ENCODE peak calls at places on chromosomes 1 and 21, in eight cellular contexts. One of them, this sample, is unnamed.

GRCh38 chr1:109821831-109822745 is 58.4 kb upstream of the EPS8L3 start:
- DNase-seq in substantia nigra: no peak
- DNase-seq in GM12878: no peak
- DNase-seq in brain microvascular endothelial cell: peak; percentile 41
- DNase-seq in NCI-H1694 treated with DMSO at 0.1 percent for 48 hours: no peak
- DNase-seq in Right ventricle myocardium superior: peak; percentile 65
- DNase-seq in left lung: peak; percentile 78
- DNase-seq in foreskin fibroblast: peak; percentile 71
- DNase-seq in this sample: peak; percentile 44

GRCh38 chr1:99943238-99943794 is 26.5 kb upstream of the SLC35A3 start:
- DNase-seq in substantia nigra: no peak
- DNase-seq in GM12878: no peak
- DNase-seq in brain microvascular endothelial cell: peak; percentile 23
- DNase-seq in NCI-H1694 treated with DMSO at 0.1 percent for 48 hours: peak; percentile 56
- DNase-seq in Right ventricle myocardium superior: no peak
- DNase-seq in left lung: no peak
- DNase-seq in foreskin fibroblast: peak; percentile 26
- DNase-seq in this sample: no peak

GRCh38 chr1:182087951-182088350 is 26.4 kb upstream of the ZNF648 start:
- DNase-seq in substantia nigra: no peak
- DNase-seq in GM12878: no peak
- DNase-seq in brain microvascular endothelial cell: no peak
- DNase-seq in NCI-H1694 treated with DMSO at 0.1 percent for 48 hours: no peak
- DNase-seq in Right ventricle myocardium superior: no peak
- DNase-seq in left lung: no peak
- DNase-seq in foreskin fibroblast: no peak
- DNase-seq in this sample: no peak

GRCh38 chr1:10528066-10529014 is 53.6 kb downstream of the PEX14 start:
- DNase-seq in substantia nigra: no peak
- DNase-seq in GM12878: no peak
- DNase-seq in brain microvascular endothelial cell: peak; percentile 81
- DNase-seq in NCI-H1694 treated with DMSO at 0.1 percent for 48 hours: no peak
- DNase-seq in Right ventricle myocardium superior: peak; percentile 43
- DNase-seq in left lung: no peak
- DNase-seq in foreskin fibroblast: peak; percentile 77
- DNase-seq in this sample: peak; percentile 97

GRCh38 chr1:77976433-77977076 is 2.3 kb downstream of the FUBP1 start:
- DNase-seq in substantia nigra: no peak
- DNase-seq in GM12878: no peak
- DNase-seq in brain microvascular endothelial cell: no peak
- DNase-seq in NCI-H1694 treated with DMSO at 0.1 percent for 48 hours: no peak
- DNase-seq in Right ventricle myocardium superior: no peak
- DNase-seq in left lung: no peak
- DNase-seq in foreskin fibroblast: no peak
- DNase-seq in this sample: no peak

GRCh38 chr1:183942933-183943693 is 94.4 kb downstream of the COLGALT2 start:
- DNase-seq in substantia nigra: no peak
- DNase-seq in GM12878: peak; percentile 34
- DNase-seq in brain microvascular endothelial cell: peak; percentile 99
- DNase-seq in NCI-H1694 treated with DMSO at 0.1 percent for 48 hours: no peak
- DNase-seq in Right ventricle myocardium superior: no peak
- DNase-seq in left lung: no peak
- DNase-seq in foreskin fibroblast: peak; percentile 83
- DNase-seq in this sample: peak; percentile 78

GRCh38 chr1:150106331-150106730 is 38.8 kb downstream of the VPS45 start:
- DNase-seq in substantia nigra: no peak
- DNase-seq in GM12878: no peak
- DNase-seq in brain microvascular endothelial cell: no peak
- DNase-seq in NCI-H1694 treated with DMSO at 0.1 percent for 48 hours: no peak
- DNase-seq in Right ventricle myocardium superior: no peak
- DNase-seq in left lung: no peak
- DNase-seq in foreskin fibroblast: no peak
- DNase-seq in this sample: no peak

GRCh38 chr1:167491586-167492408 is 26.5 kb downstream of the CD247 start:
- DNase-seq in substantia nigra: no peak
- DNase-seq in GM12878: no peak
- DNase-seq in brain microvascular endothelial cell: no peak
- DNase-seq in NCI-H1694 treated with DMSO at 0.1 percent for 48 hours: no peak
- DNase-seq in Right ventricle myocardium superior: no peak
- DNase-seq in left lung: no peak
- DNase-seq in foreskin fibroblast: no peak
- DNase-seq in this sample: no peak

GRCh38 chr21:21463456-21463855 is 465.2 kb downstream of the NCAM2 start:
- DNase-seq in substantia nigra: no peak
- DNase-seq in GM12878: no peak
- DNase-seq in brain microvascular endothelial cell: no peak
- DNase-seq in NCI-H1694 treated with DMSO at 0.1 percent for 48 hours: no peak
- DNase-seq in Right ventricle myocardium superior: no peak
- DNase-seq in left lung: no peak
- DNase-seq in foreskin fibroblast: no peak
- DNase-seq in this sample: peak; percentile 9

GRCh38 chr1:22893292-22893691 is 79.4 kb downstream of the LACTBL1 start:
- DNase-seq in substantia nigra: no peak
- DNase-seq in GM12878: no peak
- DNase-seq in brain microvascular endothelial cell: no peak
- DNase-seq in NCI-H1694 treated with DMSO at 0.1 percent for 48 hours: no peak
- DNase-seq in Right ventricle myocardium superior: no peak
- DNase-seq in left lung: no peak
- DNase-seq in foreskin fibroblast: no peak
- DNase-seq in this sample: no peak

GRCh38 chr1:228205526-228206436 is 2.1 kb upstream of the OBSCN start:
- DNase-seq in substantia nigra: no peak
- DNase-seq in GM12878: no peak
- DNase-seq in brain microvascular endothelial cell: no peak
- DNase-seq in NCI-H1694 treated with DMSO at 0.1 percent for 48 hours: no peak
- DNase-seq in Right ventricle myocardium superior: no peak
- DNase-seq in left lung: no peak
- DNase-seq in foreskin fibroblast: no peak
- DNase-seq in this sample: no peak

GRCh38 chr1:192488058-192488457 is 87.5 kb upstream of the RGS1 start:
- DNase-seq in substantia nigra: no peak
- DNase-seq in GM12878: no peak
- DNase-seq in brain microvascular endothelial cell: no peak
- DNase-seq in NCI-H1694 treated with DMSO at 0.1 percent for 48 hours: no peak
- DNase-seq in Right ventricle myocardium superior: no peak
- DNase-seq in left lung: no peak
- DNase-seq in foreskin fibroblast: no peak
- DNase-seq in this sample: no peak

GRCh38 chr1:167229719-167230385 is 9.2 kb downstream of the POU2F1 start:
- DNase-seq in substantia nigra: no peak
- DNase-seq in GM12878: no peak
- DNase-seq in brain microvascular endothelial cell: no peak
- DNase-seq in NCI-H1694 treated with DMSO at 0.1 percent for 48 hours: no peak
- DNase-seq in Right ventricle myocardium superior: no peak
- DNase-seq in left lung: no peak
- DNase-seq in foreskin fibroblast: no peak
- DNase-seq in this sample: peak; percentile 15

GRCh38 chr1:214899908-214900470 is 182.5 kb upstream of the KCNK2 start:
- DNase-seq in substantia nigra: no peak
- DNase-seq in GM12878: no peak
- DNase-seq in brain microvascular endothelial cell: peak; percentile 48
- DNase-seq in NCI-H1694 treated with DMSO at 0.1 percent for 48 hours: no peak
- DNase-seq in Right ventricle myocardium superior: no peak
- DNase-seq in left lung: no peak
- DNase-seq in foreskin fibroblast: peak; percentile 13
- DNase-seq in this sample: peak; percentile 35

GRCh38 chr1:8822383-8823294 is 5.2 kb upstream of the RERE start:
- DNase-seq in substantia nigra: no peak
- DNase-seq in GM12878: no peak
- DNase-seq in brain microvascular endothelial cell: peak; percentile 73
- DNase-seq in NCI-H1694 treated with DMSO at 0.1 percent for 48 hours: peak; percentile 52
- DNase-seq in Right ventricle myocardium superior: no peak
- DNase-seq in left lung: no peak
- DNase-seq in foreskin fibroblast: peak; percentile 96
- DNase-seq in this sample: peak; percentile 92

GRCh38 chr21:45032977-45033705 is 41.2 kb upstream of the ADARB1 start:
- DNase-seq in substantia nigra: no peak
- DNase-seq in GM12878: no peak
- DNase-seq in brain microvascular endothelial cell: no peak
- DNase-seq in NCI-H1694 treated with DMSO at 0.1 percent for 48 hours: no peak
- DNase-seq in Right ventricle myocardium superior: no peak
- DNase-seq in left lung: peak; percentile 74
- DNase-seq in foreskin fibroblast: no peak
- DNase-seq in this sample: no peak

GRCh38 chr1:153485880-153486279 is 25.4 kb upstream of the S100A7 start:
- DNase-seq in substantia nigra: no peak
- DNase-seq in GM12878: no peak
- DNase-seq in brain microvascular endothelial cell: no peak
- DNase-seq in NCI-H1694 treated with DMSO at 0.1 percent for 48 hours: no peak
- DNase-seq in Right ventricle myocardium superior: no peak
- DNase-seq in left lung: no peak
- DNase-seq in foreskin fibroblast: no peak
- DNase-seq in this sample: peak; percentile 41

GRCh38 chr1:97936976-97937375 is 16.1 kb upstream of the DPYD start:
- DNase-seq in substantia nigra: peak; percentile 56
- DNase-seq in GM12878: no peak
- DNase-seq in brain microvascular endothelial cell: no peak
- DNase-seq in NCI-H1694 treated with DMSO at 0.1 percent for 48 hours: no peak
- DNase-seq in Right ventricle myocardium superior: no peak
- DNase-seq in left lung: no peak
- DNase-seq in foreskin fibroblast: no peak
- DNase-seq in this sample: no peak

GRCh38 chr1:154574715-154575114 is 7.1 kb downstream of the CHRNB2 start:
- DNase-seq in substantia nigra: no peak
- DNase-seq in GM12878: no peak
- DNase-seq in brain microvascular endothelial cell: no peak
- DNase-seq in NCI-H1694 treated with DMSO at 0.1 percent for 48 hours: peak; percentile 81
- DNase-seq in Right ventricle myocardium superior: no peak
- DNase-seq in left lung: no peak
- DNase-seq in foreskin fibroblast: no peak
- DNase-seq in this sample: peak; percentile 21

GRCh38 chr1:115807723-115808122 is 33.2 kb downstream of the NHLH2 start:
- DNase-seq in substantia nigra: no peak
- DNase-seq in GM12878: peak; percentile 13
- DNase-seq in brain microvascular endothelial cell: peak; percentile 65
- DNase-seq in NCI-H1694 treated with DMSO at 0.1 percent for 48 hours: peak; percentile 88
- DNase-seq in Right ventricle myocardium superior: no peak
- DNase-seq in left lung: no peak
- DNase-seq in foreskin fibroblast: peak; percentile 47
- DNase-seq in this sample: peak; percentile 76

GRCh38 chr1:6459850-6460265 is 6.1 kb downstream of the TNFRSF25 start:
- DNase-seq in substantia nigra: no peak
- DNase-seq in GM12878: no peak
- DNase-seq in brain microvascular endothelial cell: no peak
- DNase-seq in NCI-H1694 treated with DMSO at 0.1 percent for 48 hours: no peak
- DNase-seq in Right ventricle myocardium superior: no peak
- DNase-seq in left lung: no peak
- DNase-seq in foreskin fibroblast: no peak
- DNase-seq in this sample: no peak

GRCh38 chr1:162186406-162186805 is 116.9 kb downstream of the NOS1AP start:
- DNase-seq in substantia nigra: no peak
- DNase-seq in GM12878: no peak
- DNase-seq in brain microvascular endothelial cell: no peak
- DNase-seq in NCI-H1694 treated with DMSO at 0.1 percent for 48 hours: no peak
- DNase-seq in Right ventricle myocardium superior: no peak
- DNase-seq in left lung: no peak
- DNase-seq in foreskin fibroblast: no peak
- DNase-seq in this sample: no peak

GRCh38 chr1:176735201-176735600 is 272.2 kb downstream of the PAPPA2 start:
- DNase-seq in substantia nigra: no peak
- DNase-seq in GM12878: no peak
- DNase-seq in brain microvascular endothelial cell: no peak
- DNase-seq in NCI-H1694 treated with DMSO at 0.1 percent for 48 hours: no peak
- DNase-seq in Right ventricle myocardium superior: no peak
- DNase-seq in left lung: no peak
- DNase-seq in foreskin fibroblast: no peak
- DNase-seq in this sample: no peak

GRCh38 chr1:98323396-98323795 is 338.1 kb upstream of the SNX7 start:
- DNase-seq in substantia nigra: no peak
- DNase-seq in GM12878: no peak
- DNase-seq in brain microvascular endothelial cell: peak; percentile 74
- DNase-seq in NCI-H1694 treated with DMSO at 0.1 percent for 48 hours: no peak
- DNase-seq in Right ventricle myocardium superior: no peak
- DNase-seq in left lung: no peak
- DNase-seq in foreskin fibroblast: peak; percentile 91
- DNase-seq in this sample: peak; percentile 75

GRCh38 chr1:7614576-7615074 is 156.5 kb upstream of the VAMP3 start:
- DNase-seq in substantia nigra: no peak
- DNase-seq in GM12878: no peak
- DNase-seq in brain microvascular endothelial cell: no peak
- DNase-seq in NCI-H1694 treated with DMSO at 0.1 percent for 48 hours: no peak
- DNase-seq in Right ventricle myocardium superior: peak; percentile 22
- DNase-seq in left lung: no peak
- DNase-seq in foreskin fibroblast: no peak
- DNase-seq in this sample: no peak

GRCh38 chr21:41112740-41113692 is 54.9 kb upstream of the BACE2 start:
- DNase-seq in substantia nigra: peak; percentile 28
- DNase-seq in GM12878: no peak
- DNase-seq in brain microvascular endothelial cell: peak; percentile 80
- DNase-seq in NCI-H1694 treated with DMSO at 0.1 percent for 48 hours: no peak
- DNase-seq in Right ventricle myocardium superior: no peak
- DNase-seq in left lung: no peak
- DNase-seq in foreskin fibroblast: peak; percentile 46
- DNase-seq in this sample: peak; percentile 91

GRCh38 chr1:108050134-108050533 is 85.2 kb upstream of the VAV3 start:
- DNase-seq in substantia nigra: no peak
- DNase-seq in GM12878: no peak
- DNase-seq in brain microvascular endothelial cell: no peak
- DNase-seq in NCI-H1694 treated with DMSO at 0.1 percent for 48 hours: no peak
- DNase-seq in Right ventricle myocardium superior: peak; percentile 67
- DNase-seq in left lung: no peak
- DNase-seq in foreskin fibroblast: no peak
- DNase-seq in this sample: no peak

GRCh38 chr1:228308628-228309547 is 97.7 kb downstream of the TRIM11 start:
- DNase-seq in substantia nigra: no peak
- DNase-seq in GM12878: no peak
- DNase-seq in brain microvascular endothelial cell: no peak
- DNase-seq in NCI-H1694 treated with DMSO at 0.1 percent for 48 hours: no peak
- DNase-seq in Right ventricle myocardium superior: peak; percentile 23
- DNase-seq in left lung: peak; percentile 53
- DNase-seq in foreskin fibroblast: no peak
- DNase-seq in this sample: no peak

GRCh38 chr1:54940027-54940426 is 40.4 kb upstream of the TMEM61 start:
- DNase-seq in substantia nigra: no peak
- DNase-seq in GM12878: no peak
- DNase-seq in brain microvascular endothelial cell: no peak
- DNase-seq in NCI-H1694 treated with DMSO at 0.1 percent for 48 hours: no peak
- DNase-seq in Right ventricle myocardium superior: no peak
- DNase-seq in left lung: no peak
- DNase-seq in foreskin fibroblast: no peak
- DNase-seq in this sample: peak; percentile 27